ENCODE peak calls at places on chromosomes 12 and 14, in ten cellular contexts. R, H, D, V, F, U, K, T, Q and N are unnamed samples.

GRCh38 chr12:11958216-11959091 is 112.3 kb upstream of the BCL2L14 start:
- DNase-seq in R (peak; percentile 43), F (peak; percentile 75), V (peak; percentile 16), K (no peak), U (no peak), T (peak; percentile 95), H (peak; percentile 9), D (no peak), Q (peak; percentile 12), N (peak; percentile 48)

GRCh38 chr14:102620413-102620812 is 28.0 kb downstream of the RCOR1 start:
- DNase-seq in F (no peak), H (no peak), R (no peak), T (peak; percentile 44), V (no peak), K (no peak), D (no peak), Q (no peak), U (no peak), N (no peak)

GRCh38 chr12:2154050-2154449 is 101.3 kb downstream of the CACNA1C start:
- DNase-seq in K (peak; percentile 20), R (no peak), F (no peak), D (peak; percentile 36), Q (no peak), H (no peak), U (no peak), V (no peak), T (peak; percentile 88), N (no peak)

GRCh38 chr12:27951898-27952297 is 20.6 kb downstream of the PTHLH start:
- DNase-seq in T (no peak), F (peak; percentile 68), Q (no peak), H (no peak), R (no peak), D (no peak), U (no peak), V (no peak), K (peak; percentile 70), N (no peak)

GRCh38 chr12:40010899-40011774 is 94.7 kb downstream of the SLC2A13 start:
- DNase-seq in K (peak; percentile 82), F (peak; percentile 87), V (peak; percentile 83), Q (peak; percentile 27), H (peak; percentile 23), D (peak; percentile 75), R (peak; percentile 80), U (no peak), T (peak; percentile 72), N (peak; percentile 52)

GRCh38 chr12:100608776-100609175 is 35.3 kb downstream of the GAS2L3 start:
- DNase-seq in Q (no peak), V (no peak), K (no peak), T (no peak), F (no peak), D (no peak), R (no peak), H (no peak), U (no peak), N (no peak)

GRCh38 chr12:57852195-57852594 is 5.7 kb upstream of the CTDSP2 start:
- DNase-seq in K (no peak), D (no peak), V (no peak), F (peak; percentile 69), H (no peak), Q (no peak), U (no peak), R (no peak), T (no peak), N (no peak)

GRCh38 chr12:905273-906076 is 44.0 kb downstream of the RAD52 start:
- DNase-seq in V (no peak), F (peak; percentile 55), K (no peak), Q (no peak), T (no peak), H (no peak), U (no peak), R (no peak), D (no peak), N (no peak)

GRCh38 chr12:82655751-82656150 is 31.0 kb upstream of the TMTC2 start:
- DNase-seq in T (no peak), K (no peak), Q (no peak), V (no peak), R (no peak), F (no peak), D (no peak), H (no peak), U (no peak), N (no peak)

GRCh38 chr12:82740129-82741000 is 53.7 kb downstream of the TMTC2 start:
- DNase-seq in D (no peak), Q (no peak), H (no peak), V (no peak), K (no peak), U (no peak), T (peak; percentile 12), F (peak; percentile 77), R (peak; percentile 72), N (peak; percentile 75)

GRCh38 chr12:107091989-107092641 is 1.2 kb downstream of the CRY1 start:
- DNase-seq in F (peak; percentile 80), K (peak; percentile 85), T (peak; percentile 97), R (peak; percentile 98), V (peak; percentile 91), Q (no peak), U (no peak), H (no peak), D (peak; percentile 38), N (peak; percentile 74)

GRCh38 chr12:50174971-50175715 is 8.0 kb upstream of the CERS5 start:
- DNase-seq in F (no peak), K (peak; percentile 83), H (no peak), U (no peak), V (peak; percentile 83), D (peak; percentile 52), R (peak; percentile 81), Q (no peak), T (peak; percentile 85), N (peak; percentile 29)

GRCh38 chr12:121214171-121214777 is 4.3 kb downstream of the P2RX4 start:
- DNase-seq in U (no peak), R (no peak), F (no peak), D (no peak), T (peak; percentile 42), K (no peak), V (peak; percentile 44), Q (no peak), H (no peak), N (no peak)

GRCh38 chr14:106843376-106843775 is 1317.0 kb downstream of the TMEM121 start:
- DNase-seq in R (no peak), D (no peak), Q (no peak), H (no peak), V (no peak), K (no peak), U (no peak), F (no peak), T (no peak), N (no peak)
- TF ChIP-seq CTCF in R (no peak), D (no peak), Q (no peak), H (no peak), V (no peak), K (no peak), U (no peak), F (no peak), T (no peak), N (no peak)

GRCh38 chr14:24389266-24389855 is 9.4 kb upstream of the NYNRIN start:
- DNase-seq in H (no peak), U (no peak), V (peak; percentile 57), Q (no peak), F (no peak), R (no peak), K (no peak), T (peak; percentile 64), D (no peak), N (no peak)
- H3K27ac ChIP-seq in H (no peak overlapping the region), U (no peak overlapping the region), V (peak overlapping the region; percentile 82), Q (no peak overlapping the region), F (no peak overlapping the region), R (no peak overlapping the region), K (no peak overlapping the region), T (peak overlapping the region; percentile 34), D (no peak overlapping the region), N (no peak overlapping the region)

DNA sequence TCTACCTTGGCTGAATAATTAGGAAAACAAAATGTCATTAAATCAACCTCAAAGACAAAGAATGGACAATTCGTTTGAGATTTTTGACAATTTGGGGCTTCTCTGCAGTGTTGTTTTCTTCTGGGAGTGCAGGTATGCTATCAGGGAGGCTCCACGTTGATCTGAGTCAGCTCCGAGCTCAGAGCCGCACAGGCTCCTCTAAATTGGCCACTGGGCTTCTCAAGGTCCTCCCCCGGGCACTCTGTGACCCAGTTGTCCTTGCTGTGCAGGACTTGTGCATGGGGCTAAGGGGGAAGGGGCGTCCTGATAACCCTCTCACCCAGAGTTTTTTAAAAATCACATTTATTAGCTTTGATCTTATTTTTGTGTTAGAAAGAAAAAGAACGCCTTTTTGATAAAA is 52.7 kb downstream of the TBX3 start:
- DNase-seq in F (no peak), T (no peak), V (no peak), D (no peak), U (no peak), R (no peak), K (no peak), Q (no peak), H (no peak), N (no peak)
- TF ChIP-seq CTCF in F (no peak), T (no peak), V (no peak), D (no peak), U (no peak), R (no peak), K (no peak), Q (no peak), H (no peak), N (no peak)

GRCh38 chr14:60655898-60656754 is 6.8 kb upstream of the SIX1 start:
- DNase-seq in F (peak; percentile 76), H (no peak), D (no peak), V (no peak), T (peak; percentile 25), R (no peak), K (peak; percentile 59), U (no peak), Q (no peak), N (no peak)

GRCh38 chr14:60656755-60657608 is 7.7 kb upstream of the SIX1 start:
- DNase-seq in F (peak; percentile 91), T (peak; percentile 73), K (peak; percentile 90), Q (no peak), U (peak; percentile 57), V (peak; percentile 68), D (peak; percentile 21), R (peak; percentile 75), H (no peak), N (peak; percentile 26)

GRCh38 chr14:60657609-60657983 is 8.3 kb upstream of the SIX1 start:
- DNase-seq in K (peak; percentile 53), H (no peak), T (no peak), R (no peak), V (peak; percentile 8), U (no peak), D (no peak), F (peak; percentile 67), Q (no peak), N (no peak)

GRCh38 chr14:60658116-60658515 is 8.8 kb upstream of the SIX1 start:
- DNase-seq in U (no peak), V (no peak), T (no peak), F (peak; percentile 59), Q (no peak), D (no peak), H (no peak), R (no peak), K (peak; percentile 41), N (no peak)

DNA sequence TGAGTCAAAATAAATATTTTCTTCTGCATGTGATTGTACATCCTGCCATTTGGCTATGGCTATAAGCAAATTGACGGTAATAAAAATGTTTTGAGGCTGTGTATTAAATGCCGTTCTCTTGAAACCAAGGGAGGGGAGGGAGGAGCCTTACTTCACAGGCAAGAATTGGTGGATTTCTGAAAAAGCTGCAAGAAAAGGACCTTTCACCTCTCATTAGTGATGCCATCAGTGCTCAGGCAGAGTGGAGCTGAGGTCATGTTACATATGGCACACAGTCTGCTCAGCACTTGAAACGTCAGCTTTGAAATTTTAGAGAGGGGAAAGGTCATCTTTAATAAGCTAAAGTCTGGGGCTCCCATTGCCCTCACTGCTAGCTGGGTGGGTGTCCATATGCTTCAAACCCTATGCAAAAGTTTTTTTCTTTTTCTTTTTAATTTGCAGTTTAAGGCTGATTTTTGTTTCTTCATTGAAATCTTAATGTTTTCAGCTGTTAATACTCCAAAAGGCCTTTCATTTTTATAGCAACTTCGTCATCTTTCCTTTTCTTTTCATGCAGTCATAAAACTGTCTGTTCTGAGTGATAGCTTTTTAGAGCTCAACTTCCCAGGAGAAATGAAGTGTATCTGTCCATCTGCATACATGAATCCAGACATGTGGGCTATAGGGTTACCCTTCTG is 9.8 kb upstream of the SIX1 start:
- DNase-seq in R (no peak), U (no peak), H (no peak), D (no peak), F (no peak), K (peak; percentile 28), Q (no peak), T (peak; percentile 47), V (no peak), N (no peak)
- H3K27ac ChIP-seq in R (no peak overlapping the region), U (no peak overlapping the region), H (no peak overlapping the region), D (no peak overlapping the region), F (no peak overlapping the region), K (no peak overlapping the region), Q (no peak overlapping the region), T (no peak overlapping the region), V (peak overlapping the region; percentile 87), N (no peak overlapping the region)